ENCODE peak calls at places on chromosomes 12 and 14, in six cellular contexts. B is choroid plexus epithelial cell, M is heart right ventricle, X is endothelial cell of umbilical vein, L is spleen, K is fibroblast of lung. N is an unnamed sample.

GRCh38 chr14:85421166-85421877 is 108.6 kb upstream of the FLRT2 start:
- DNase-seq in B (peak; percentile 86), X (no peak), K (peak; percentile 88), M (no peak), L (no peak), N (no peak)

GRCh38 chr12:110281549-110282342 is 699 bp downstream of the ATP2A2 start:
- DNase-seq in M (peak; percentile 55), X (peak; percentile 62), K (peak; percentile 71), B (peak; percentile 53), L (peak; percentile 92), N (no peak)

GRCh38 chr12:15928870-15929571 is 17.9 kb downstream of the DERA start:
- DNase-seq in X (no peak), K (no peak), L (no peak), B (no peak), M (peak; percentile 23), N (no peak)

GRCh38 chr14:70473825-70474224 is 21.9 kb downstream of the ADAM21 start:
- DNase-seq in L (no peak), B (no peak), M (no peak), X (no peak), K (no peak), N (no peak)

GRCh38 chr14:50957296-50957695 is 13.0 kb upstream of the PYGL start:
- DNase-seq in B (peak; percentile 82), M (no peak), X (no peak), L (no peak), K (peak; percentile 79), N (no peak)

GRCh38 chr12:31218203-31219025 is 107.5 kb downstream of the SINHCAF start:
- DNase-seq in B (no peak), L (no peak), X (no peak), M (no peak), K (no peak), N (no peak)

GRCh38 chr12:88113871-88114270 is 28.0 kb downstream of the CEP290 start:
- DNase-seq in M (no peak), X (no peak), B (peak; percentile 9), K (peak; percentile 31), L (no peak), N (no peak)

GRCh38 chr12:46368138-46368537 is 4.4 kb downstream of the SLC38A2 start:
- DNase-seq in X (peak; percentile 24), K (no peak), M (no peak), B (peak; percentile 37), L (no peak), N (no peak)

GRCh38 chr12:11553871-11554533 is 95.5 kb upstream of the ETV6 start:
- DNase-seq in M (no peak), L (no peak), K (peak; percentile 64), B (peak; percentile 75), X (peak; percentile 61), N (peak; percentile 38)

GRCh38 chr12:51972849-51973273 is 21.4 kb downstream of the ACVR1B start:
- DNase-seq in B (peak; percentile 91), X (peak; percentile 97), M (peak; percentile 32), K (peak; percentile 80), L (peak; percentile 90), N (no peak)

GRCh38 chr14:61530896-61531295 is 164.4 kb upstream of the HIF1A start:
- DNase-seq in K (no peak), M (no peak), L (no peak), X (no peak), B (no peak), N (no peak)

GRCh38 chr12:122423258-122424165 is 1.0 kb upstream of the CLIP1 start:
- DNase-seq in L (no peak), B (peak; percentile 46), X (peak; percentile 86), K (peak; percentile 44), M (peak; percentile 11), N (no peak)

GRCh38 chr14:34710006-34710405 is 4.4 kb downstream of the CFL2 start:
- DNase-seq in X (peak; percentile 59), K (no peak), B (no peak), M (no peak), L (no peak), N (no peak)
- H3K4me3 ChIP-seq in X (no peak overlapping the region), K (no peak overlapping the region), B (no peak overlapping the region), M (no peak overlapping the region), L (no peak overlapping the region), N (no peak overlapping the region)

GRCh38 chr14:105166571-105167302 is 1.8 kb downstream of the JAG2 start:
- DNase-seq in M (no peak), X (no peak), L (no peak), K (no peak), B (no peak), N (no peak)
- H3K4me3 ChIP-seq in M (peak overlapping the region; percentile 52), X (peak overlapping the region; percentile 71), L (no peak overlapping the region), K (no peak overlapping the region), B (no peak overlapping the region), N (no peak overlapping the region)

GRCh38 chr12:56237552-56237951 is 7.7 kb downstream of the SLC39A5 start:
- DNase-seq in X (no peak), L (no peak), K (no peak), M (no peak), B (peak; percentile 27), N (no peak)

GRCh38 chr12:56231184-56231582 is 1.3 kb downstream of the SLC39A5 start:
- DNase-seq in L (no peak), B (no peak), M (no peak), X (no peak), K (no peak), N (no peak)

GRCh38 chr12:56236091-56236490 is 6.2 kb downstream of the SLC39A5 start:
- DNase-seq in B (no peak), X (no peak), M (no peak), L (no peak), K (no peak), N (no peak)

GRCh38 chr12:56236985-56237384 is 7.1 kb downstream of the SLC39A5 start:
- DNase-seq in X (no peak), L (no peak), K (no peak), B (no peak), M (no peak), N (no peak)

DNA sequence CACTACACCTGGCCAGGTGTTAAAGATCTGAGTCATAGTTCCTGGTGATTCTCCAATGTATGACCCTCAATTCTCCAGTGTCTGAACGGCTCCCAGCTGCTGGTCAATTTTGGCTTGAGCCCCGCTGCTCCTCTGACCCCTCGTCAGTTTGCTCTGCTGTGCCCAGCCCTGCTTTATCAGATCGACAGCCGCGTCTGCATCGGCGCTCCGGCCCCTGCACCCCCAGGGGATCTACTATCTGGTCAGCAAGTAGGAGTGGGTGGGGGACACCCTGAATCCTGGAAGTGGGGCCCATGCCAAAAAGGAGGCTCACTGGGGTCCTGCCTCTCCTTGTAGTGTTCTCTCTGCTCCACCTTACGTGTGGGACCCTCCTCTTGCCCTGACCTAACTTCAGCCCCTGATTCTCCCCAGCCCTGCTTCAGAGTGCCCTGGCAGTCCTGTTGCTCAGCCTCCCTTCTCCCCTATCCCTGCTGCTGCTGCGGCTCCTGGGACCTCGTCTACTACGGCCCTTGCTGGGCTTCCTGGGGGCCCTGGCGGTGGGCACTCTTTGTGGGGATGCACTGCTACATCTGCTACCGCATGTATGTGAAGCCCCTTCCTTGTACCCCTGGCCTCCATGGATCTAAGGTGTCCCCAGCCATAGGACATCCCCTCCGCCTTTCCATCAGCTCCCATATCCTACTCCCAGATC is 5.0 kb downstream of the SLC39A5 start:
- DNase-seq in B (no peak), X (no peak), M (no peak), K (no peak), L (no peak), N (no peak)
- H3K4me3 ChIP-seq in B (no peak overlapping the region), X (no peak overlapping the region), M (no peak overlapping the region), K (no peak overlapping the region), L (no peak overlapping the region), N (no peak overlapping the region)

DNA sequence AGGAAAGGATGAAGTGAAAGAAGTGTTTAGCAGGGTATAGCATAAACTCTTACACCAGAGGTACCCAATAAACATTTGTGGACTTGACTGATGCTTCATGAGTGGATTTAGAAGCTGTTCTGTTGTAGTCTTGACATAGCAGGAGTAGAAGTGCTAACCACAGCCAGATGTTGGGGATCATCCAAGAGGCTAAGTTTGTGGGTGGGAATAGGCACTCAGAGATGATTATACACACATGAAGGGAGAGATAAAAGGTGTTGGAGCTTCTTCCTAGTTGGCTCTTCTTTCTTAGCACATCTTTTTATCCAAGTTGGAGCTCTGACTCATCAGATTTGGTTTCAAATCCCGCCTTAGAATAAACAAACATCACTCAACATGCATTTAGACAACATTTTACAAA is 166.7 kb upstream of the E2F7 start:
- DNase-seq in M (no peak), X (no peak), K (peak; percentile 82), B (peak; percentile 38), L (no peak), N (no peak)
- H3K4me3 ChIP-seq in M (no peak overlapping the region), X (no peak overlapping the region), K (peak overlapping the region; percentile 37), B (no peak overlapping the region), L (no peak overlapping the region), N (no peak overlapping the region)

GRCh38 chr12:120331390-120331789 is 3.8 kb upstream of the PLA2G1B start:
- DNase-seq in L (no peak), K (no peak), M (no peak), X (no peak), B (no peak), N (no peak)
- H3K4me3 ChIP-seq in L (no peak overlapping the region), K (no peak overlapping the region), M (no peak overlapping the region), X (no peak overlapping the region), B (no peak overlapping the region), N (no peak overlapping the region)